ENCODE peak calls at places on chromosomes 11 and 22, in four cellular contexts. J is lower leg skin; F is amygdala; G is stimulated activated CD8-positive, alpha-beta memory T cell treated with anti-CD3 and anti-CD28 coated beads, Interleukin-7, amount 100 ng/mL, for 24 hours. S is an unnamed sample.

GRCh38 chr22:40714514-40714966 is 35.3 kb downstream of the MCHR1 start:
- DNase-seq in J (no peak), F (peak; percentile 45), G (no peak), S (no peak)

GRCh38 chr11:95904009-95904650 is 19.8 kb downstream of the MTMR2 start:
- DNase-seq in J (no peak), F (no peak), G (no peak), S (no peak)

GRCh38 chr11:40160418-40160817 is 1299.0 kb downstream of the LRRC4C start:
- DNase-seq in J (no peak), F (no peak), G (no peak), S (no peak)

GRCh38 chr11:110125632-110126031 is 32.4 kb downstream of the ZC3H12C start:
- DNase-seq in J (no peak), F (no peak), G (no peak), S (no peak)

GRCh38 chr11:126281245-126281644 is 1.6 kb upstream of the TIRAP start:
- DNase-seq in J (no peak), F (no peak), G (no peak), S (no peak)

GRCh38 chr11:59891781-59892181 is 13.2 kb downstream of the OOSP3 start:
- DNase-seq in J (no peak), F (no peak), G (no peak), S (no peak)

GRCh38 chr22:46576556-46577351 is 39.3 kb upstream of the CELSR1 start:
- DNase-seq in J (no peak), F (peak; percentile 44), G (peak; percentile 27), S (no peak)

GRCh38 chr11:121795206-121795605 is 320.8 kb downstream of the BLID start:
- DNase-seq in J (no peak), F (peak; percentile 46), G (no peak), S (no peak)

GRCh38 chr11:62540804-62541671 is 5.6 kb downstream of the AHNAK start:
- DNase-seq in J (no peak), F (peak; percentile 19), G (no peak), S (no peak)